ENCODE peak calls at places on chromosomes 13 and 19, in five cellular contexts. A, W, N, K and R are unnamed samples.

GRCh38 chr13:79593121-79593520 is 112.2 kb downstream of the NDFIP2 start:
- DNase-seq in A (no peak), W (no peak), N (no peak), K (no peak), R (no peak)

GRCh38 chr19:57648336-57649003 is 15.5 kb downstream of the ZNF211 start:
- DNase-seq in K (no peak), N (no peak), A (no peak), W (no peak), R (peak; percentile 42)

GRCh38 chr13:98978280-98978679 is 416 bp upstream of the DOCK9 start:
- DNase-seq in K (peak; percentile 69), A (no peak), W (no peak), N (no peak), R (no peak)

GRCh38 chr13:111789420-111789819 is 277.5 kb upstream of the SOX1 start:
- DNase-seq in A (no peak), K (peak; percentile 0), W (no peak), N (no peak), R (no peak)

GRCh38 chr19:53183146-53183545 is 10.0 kb downstream of the ZNF665 start:
- DNase-seq in A (no peak), K (peak; percentile 43), W (no peak), N (no peak), R (no peak)

GRCh38 chr13:99417151-99417820 is 84.0 kb upstream of the TM9SF2 start:
- DNase-seq in K (no peak), W (peak; percentile 12), N (no peak), A (no peak), R (peak; percentile 51)

GRCh38 chr19:10290439-10290875 is 705 bp downstream of the ICAM5 start:
- DNase-seq in A (no peak), K (peak; percentile 34), N (no peak), W (no peak), R (peak; percentile 41)

GRCh38 chr19:11931051-11931450 is 6.1 kb downstream of the ZNF700 start:
- DNase-seq in A (no peak), W (no peak), K (no peak), N (no peak), R (no peak)

GRCh38 chr19:13181747-13182388 is 31.7 kb downstream of the IER2 start:
- DNase-seq in W (peak; percentile 67), K (peak; percentile 66), N (peak; percentile 83), A (peak; percentile 66), R (peak; percentile 57)

GRCh38 chr19:10855879-10856522 is 7.8 kb downstream of the C19orf38 start:
- DNase-seq in A (no peak), N (no peak), W (no peak), K (peak; percentile 62), R (peak; percentile 45)

GRCh38 chr13:77056886-77057285 is 29.9 kb upstream of the FBXL3 start:
- DNase-seq in N (no peak), W (no peak), A (no peak), K (no peak), R (no peak)

GRCh38 chr19:13208131-13208963 is 58.1 kb downstream of the IER2 start:
- DNase-seq in A (no peak), K (no peak), N (peak; percentile 67), W (no peak), R (peak; percentile 81)

GRCh38 chr13:110593430-110594130 is 21.8 kb upstream of the NAXD start:
- DNase-seq in N (no peak), K (peak; percentile 72), W (no peak), A (peak; percentile 70), R (peak; percentile 80)

GRCh38 chr19:18379803-18380747 is 5.9 kb upstream of the GDF15 start:
- DNase-seq in N (peak; percentile 94), K (peak; percentile 94), A (peak; percentile 84), W (peak; percentile 95), R (no peak)

GRCh38 chr13:51096131-51096530 is 14.9 kb downstream of the C13orf42 start:
- DNase-seq in A (no peak), K (no peak), N (no peak), W (no peak), R (no peak)

GRCh38 chr19:14361824-14362223 is 19.4 kb upstream of the ADGRE5 start:
- DNase-seq in N (no peak), K (no peak), A (no peak), W (no peak), R (peak; percentile 71)

GRCh38 chr13:36918246-36919060 is 1.6 kb downstream of the SMAD9 start:
- DNase-seq in W (no peak), A (no peak), K (no peak), N (no peak), R (peak; percentile 71)

GRCh38 chr13:20401958-20402856 is 123.5 kb downstream of the CRYL1 start:
- DNase-seq in N (no peak), W (no peak), A (no peak), K (peak; percentile 91), R (no peak)

GRCh38 chr19:52188822-52189744 is 769 bp upstream of the PPP2R1A start:
- DNase-seq in W (peak; percentile 93), K (no peak), A (peak; percentile 73), N (no peak), R (no peak)

GRCh38 chr13:52751196-52751595 is 11.6 kb upstream of the CNMD start:
- DNase-seq in K (peak; percentile 45), N (no peak), W (no peak), A (no peak), R (no peak)

GRCh38 chr13:62123409-62123808 is 707.8 kb upstream of the PCDH20 start:
- DNase-seq in K (no peak), A (no peak), W (no peak), N (no peak), R (no peak)

GRCh38 chr13:112244495-112245177 is 131.5 kb upstream of the SPACA7 start:
- DNase-seq in W (no peak), K (no peak), A (no peak), N (no peak), R (no peak)

GRCh38 chr13:48842316-48842715 is 133.4 kb upstream of the FNDC3A start:
- DNase-seq in W (no peak), K (no peak), A (no peak), N (no peak), R (no peak)

GRCh38 chr19:12937243-12938053 is 961 bp upstream of the CALR start:
- DNase-seq in A (peak; percentile 60), K (peak; percentile 52), W (no peak), N (no peak), R (peak; percentile 70)

GRCh38 chr13:77372275-77372674 is 45.4 kb upstream of the MYCBP2 start:
- DNase-seq in K (no peak), N (no peak), W (no peak), A (no peak), R (no peak)

GRCh38 chr13:105442941-105443340 is 1092.5 kb downstream of the EFNB2 start:
- DNase-seq in K (peak; percentile 95), N (no peak), A (peak; percentile 72), W (no peak), R (peak; percentile 58)

GRCh38 chr19:3365447-3366103 is 808 bp upstream of the NFIC start:
- DNase-seq in N (peak; percentile 91), A (no peak), K (peak; percentile 52), W (peak; percentile 86), R (peak; percentile 72)

DNA sequence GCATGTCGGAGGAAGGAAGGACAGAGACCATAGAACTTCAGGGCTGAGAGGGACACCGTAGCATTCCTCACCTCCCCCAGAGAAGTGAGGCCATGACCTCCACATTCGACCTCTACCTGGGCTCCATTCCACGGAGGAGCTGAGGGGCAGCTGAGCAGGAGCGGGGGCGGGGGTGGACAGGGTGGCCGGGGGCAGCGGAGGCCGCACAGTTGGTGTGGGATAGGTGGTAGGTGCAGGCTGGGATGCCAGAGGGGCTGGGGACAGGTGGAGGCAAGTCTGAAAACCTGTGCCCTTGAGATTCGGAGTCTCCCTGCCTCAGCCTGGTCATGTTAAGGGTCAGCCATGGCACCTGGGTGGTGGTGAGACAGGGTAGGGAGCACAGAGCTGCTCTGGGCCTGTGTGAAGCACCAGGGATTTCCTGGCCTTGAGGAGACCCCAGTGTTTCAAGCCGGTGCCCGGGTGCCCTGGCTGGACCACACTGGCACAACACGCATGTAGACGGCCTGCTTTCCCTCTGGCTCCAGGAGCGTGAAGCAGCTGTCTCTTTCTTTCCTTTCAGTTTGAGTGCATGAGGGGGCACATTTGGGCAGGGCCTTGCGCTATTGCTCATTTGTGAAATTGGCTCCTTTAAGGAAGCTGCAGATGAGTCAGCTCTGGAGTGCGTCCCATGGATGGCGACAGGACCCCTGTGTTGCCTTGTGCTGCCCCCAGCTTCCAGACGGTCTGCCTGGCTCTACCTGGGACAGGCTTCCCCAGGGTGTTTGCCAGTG is 51.8 kb downstream of the TSSK6 start:
- DNase-seq in W (peak; percentile 76), N (no peak), K (no peak), A (no peak), R (peak; percentile 64)
- H3K36me3 ChIP-seq in W (peaks cover 3% of the 10 kb centered on the region), N (peaks cover 40% of the 10 kb centered on the region), K (peaks cover 43% of the 10 kb centered on the region), A (peaks cover 4% of the 10 kb centered on the region), R (peaks cover 32% of the 10 kb centered on the region)

DNA sequence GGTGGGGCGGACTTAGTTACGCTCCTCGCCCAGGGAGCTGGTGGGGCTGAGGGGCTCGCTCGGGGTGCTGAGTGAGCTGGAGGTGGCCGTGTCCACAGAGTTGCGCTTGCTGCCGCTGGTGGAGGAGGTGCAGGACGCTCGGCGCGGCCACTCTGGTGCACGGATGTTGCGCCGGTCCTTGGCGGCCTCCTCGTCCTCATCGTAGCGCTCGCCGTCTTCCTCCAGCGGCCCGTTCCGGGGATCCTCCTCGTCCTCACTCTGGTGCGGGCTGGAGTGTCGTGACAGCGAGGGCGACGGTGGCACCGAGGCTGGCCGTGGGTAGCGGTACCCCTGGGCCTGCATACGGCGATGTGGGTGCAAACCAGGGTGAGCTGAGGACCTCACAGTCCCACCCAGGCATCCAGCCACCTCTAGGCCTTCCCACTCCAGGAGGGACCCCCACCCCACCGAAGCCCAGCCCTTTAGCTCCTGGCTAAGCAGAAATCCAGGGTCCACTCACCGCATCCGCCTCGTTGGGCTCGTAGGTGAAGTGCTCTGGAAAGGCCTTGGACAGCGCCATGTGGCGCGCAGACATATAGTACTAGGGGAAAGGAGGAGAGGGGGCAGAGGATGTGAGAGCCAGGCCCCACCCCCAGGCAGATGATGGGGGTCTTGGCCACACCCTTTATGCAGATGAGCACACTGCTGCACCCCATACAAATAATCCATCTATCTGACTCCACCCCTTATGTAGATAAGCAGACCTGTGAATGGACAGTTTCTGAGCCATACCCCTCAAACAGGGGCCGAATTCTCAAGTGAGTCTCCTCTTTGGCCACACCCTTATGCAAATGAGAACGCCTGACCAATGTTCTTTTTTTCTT is 4.4 kb downstream of the FTL start:
- DNase-seq in N (no peak), A (no peak), W (no peak), K (no peak), R (peak; percentile 94)
- H3K36me3 ChIP-seq in N (peaks cover 60% of the 10 kb centered on the region), A (no peaks in the 10 kb centered on the region), W (peaks cover 6% of the 10 kb centered on the region), K (peaks cover 17% of the 10 kb centered on the region), R (peaks cover 34% of the 10 kb centered on the region)

DNA sequence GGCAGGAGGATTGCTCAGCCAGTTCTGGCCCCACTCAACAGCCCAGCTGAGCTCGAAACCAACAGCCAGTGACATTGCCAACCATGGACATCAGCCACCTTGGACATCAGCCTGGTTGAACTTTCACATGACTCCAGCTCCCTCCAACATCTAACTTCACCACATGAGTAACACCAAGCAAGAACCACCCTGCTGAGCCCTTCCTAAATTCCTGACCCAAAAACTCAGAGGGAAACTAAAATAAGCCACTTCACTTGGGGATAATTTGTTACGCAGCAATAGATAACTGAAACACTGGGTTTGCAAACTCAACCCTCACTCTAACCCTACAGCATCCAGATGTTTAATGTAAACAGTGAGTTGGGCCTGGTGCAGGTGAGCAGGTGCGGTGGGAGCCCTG is 10.7 kb upstream of the LRFN3 start:
- DNase-seq in A (no peak), K (no peak), N (no peak), W (no peak), R (no peak)
- H3K36me3 ChIP-seq in A (no peaks in the 10 kb centered on the region), K (no peaks in the 10 kb centered on the region), N (no peaks in the 10 kb centered on the region), W (no peaks in the 10 kb centered on the region), R (no peaks in the 10 kb centered on the region)

DNA sequence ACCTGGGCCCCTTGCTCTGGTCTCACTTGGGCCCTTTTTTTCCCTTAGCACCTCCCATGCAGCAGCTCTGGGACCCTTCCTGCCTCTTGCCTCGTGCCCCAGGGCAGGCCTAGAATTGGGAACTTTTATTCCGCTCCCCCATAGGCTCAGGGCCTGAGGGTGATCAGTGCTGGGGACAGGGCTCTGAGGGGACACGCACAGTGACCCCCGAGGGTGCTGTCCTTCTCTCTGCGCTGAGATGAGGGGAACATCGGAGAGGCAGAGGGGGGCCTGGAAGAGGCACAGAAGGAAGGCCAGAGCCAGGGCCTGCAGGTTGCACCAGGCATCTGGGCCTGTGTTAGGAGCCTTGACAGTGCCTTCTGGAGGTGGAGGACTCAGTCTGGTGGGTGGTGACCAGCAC is 10.8 kb downstream of the EPN1 start:
- DNase-seq in W (peak; percentile 23), A (no peak), N (no peak), K (no peak), R (no peak)
- H3K36me3 ChIP-seq in W (peaks cover 5% of the 10 kb centered on the region), A (no peaks in the 10 kb centered on the region), N (peaks cover 95% of the 10 kb centered on the region), K (peaks cover 51% of the 10 kb centered on the region), R (peaks cover 35% of the 10 kb centered on the region)